ENCODE peak calls at places on chromosomes 13 and 19, in five cellular contexts. L is GF-D8; Z is WTC11; S is Right ventricle myocardium superior; I is stimulated activated CD8-positive, alpha-beta memory T cell treated with anti-CD3 and anti-CD28 coated beads, Interleukin-2, amount 100 ng/mL, for 1 hour. H is an unnamed sample.

GRCh38 chr13:110914293-110915056 is 394 bp downstream of the ANKRD10 start:
- DNase-seq in L (peak), Z (peak), S (peak), I (peak), H (peak)

GRCh38 chr13:42497798-42498197 is 76.2 kb upstream of the TNFSF11 start:
- DNase-seq in L (no peak), Z (no peak), S (no peak), I (no peak), H (no peak)

GRCh38 chr19:55702131-55702627 is 27.2 kb downstream of the EPN1 start:
- DNase-seq in L (no peak), Z (no peak), S (peak), I (no peak), H (no peak)

GRCh38 chr19:10289836-10290438 is at the start of gene ICAM5:
- DNase-seq in L (peak), Z (no peak), S (no peak), I (no peak), H (peak)

GRCh38 chr19:58554494-58555368 is at the start of gene CHMP2A:
- DNase-seq in L (no peak), Z (peak), S (peak), I (peak), H (peak)

GRCh38 chr13:20174656-20175405 is 14.0 kb upstream of the GJA3 start:
- DNase-seq in L (peak), Z (no peak), S (peak), I (peak), H (peak)

GRCh38 chr19:29593869-29594268 is 12.2 kb upstream of the POP4 start:
- DNase-seq in L (no peak), Z (no peak), S (no peak), I (no peak), H (no peak)

GRCh38 chr19:10620786-10621185 is 4.6 kb upstream of the SLC44A2 start:
- DNase-seq in L (no peak), Z (no peak), S (no peak), I (no peak), H (no peak)

GRCh38 chr19:39870171-39870971 is 24.2 kb upstream of the FBL start:
- DNase-seq in L (no peak), Z (peak), S (no peak), I (no peak), H (no peak)

GRCh38 chr19:49437231-49437630 is 4.1 kb downstream of the SLC17A7 start:
- DNase-seq in L (no peak), Z (no peak), S (no peak), I (no peak), H (no peak)

GRCh38 chr13:113488283-113488682 is 2.2 kb downstream of the DCUN1D2 start:
- DNase-seq in L (no peak), Z (no peak), S (no peak), I (no peak), H (no peak)

GRCh38 chr19:13150187-13150918 is at the start of the genes IER2 and STX10:
- DNase-seq in L (peak), Z (peak), S (peak), I (peak), H (peak)

GRCh38 chr13:112619730-112620639 is 32.0 kb upstream of the TUBGCP3 start:
- DNase-seq in L (no peak), Z (peak), S (no peak), I (no peak), H (peak)

GRCh38 chr13:18943721-18944391 is 237.8 kb downstream of the TUBA3C start:
- DNase-seq in L (no peak), Z (no peak), S (no peak), I (no peak), H (no peak)

GRCh38 chr13:85997587-85997986 is 198.4 kb upstream of the SLITRK6 start:
- DNase-seq in L (no peak), Z (no peak), S (no peak), I (no peak), H (no peak)

GRCh38 chr13:59543418-59543817 is 620.3 kb downstream of the DIAPH3 start:
- DNase-seq in L (no peak), Z (no peak), S (no peak), I (no peak), H (no peak)

GRCh38 chr19:54282706-54283105 is 1.8 kb upstream of the LILRB2 start:
- DNase-seq in L (peak), Z (no peak), S (no peak), I (no peak), H (no peak)

GRCh38 chr13:43383488-43384165 is 360.2 kb downstream of the DNAJC15 start:
- DNase-seq in L (no peak), Z (no peak), S (no peak), I (no peak), H (no peak)

GRCh38 chr19:7124782-7125181 is 55.3 kb downstream of the ZNF557 start:
- DNase-seq in L (no peak), Z (no peak), S (no peak), I (no peak), H (no peak)

GRCh38 chr13:75016225-75016624 is 465.7 kb downstream of the TBC1D4 start:
- DNase-seq in L (no peak), Z (no peak), S (no peak), I (no peak), H (no peak)

GRCh38 chr13:103517768-103518102 is 451.5 kb upstream of the SLC10A2 start:
- DNase-seq in L (no peak), Z (no peak), S (no peak), I (no peak), H (no peak)

GRCh38 chr13:81987159-81987558 is 1646.2 kb upstream of the SPRY2 start:
- DNase-seq in L (no peak), Z (no peak), S (no peak), I (no peak), H (no peak)

GRCh38 chr13:90293793-90294361 is 1053.6 kb upstream of the MIR17HG start:
- DNase-seq in L (no peak), Z (no peak), S (no peak), I (no peak), H (no peak)

GRCh38 chr19:4077011-4077382 is 10.3 kb upstream of the ZBTB7A start:
- DNase-seq in L (no peak), Z (no peak), S (no peak), I (no peak), H (no peak)

GRCh38 chr19:50776131-50776530 is 5.9 kb downstream of the GPR32 start:
- DNase-seq in L (no peak), Z (no peak), S (no peak), I (no peak), H (no peak)

GRCh38 chr19:55304279-55304978 is 20.6 kb downstream of the BRSK1 start:
- DNase-seq in L (no peak), Z (peak), S (no peak), I (no peak), H (no peak)

GRCh38 chr19:43704002-43704705 is 11.7 kb upstream of the IRGC start:
- DNase-seq in L (no peak), Z (no peak), S (no peak), I (no peak), H (no peak)

GRCh38 chr19:37669336-37669963 is 14.2 kb upstream of the ZFP30 start:
- DNase-seq in L (no peak), Z (no peak), S (no peak), I (no peak), H (no peak)

GRCh38 chr19:35000647-35001501 is 751 bp downstream of the GRAMD1A start:
- DNase-seq in L (peak), Z (peak), S (no peak), I (no peak), H (peak)

H was measured in retina.